ENCODE peak calls at places on chromosomes 4 and X, in seven cellular contexts. A is LoVo; O is pancreas; D is central memory CD4-positive, alpha-beta T cell; Q is DMS79; P is WERI-Rb-1; G is germinal center. N is an unnamed sample.

GRCh38 chr4:133160853-133161252 is 11.8 kb downstream of the PCDH10 start:
- DNase-seq in G (no peak), O (no peak), A (no peak), Q (no peak), D (no peak), P (no peak), N (no peak)

GRCh38 chr4:3687538-3687937 is 78.6 kb upstream of the ADRA2C start:
- DNase-seq in P (no peak), A (no peak), O (no peak), Q (no peak), D (no peak), G (no peak), N (no peak)

GRCh38 chr4:15469402-15470148 is at the start of gene CC2D2A:
- DNase-seq in P (peak; percentile 84), D (peak; percentile 7), A (no peak), Q (no peak), O (peak; percentile 32), G (no peak), N (peak; percentile 28)

GRCh38 chrX:105323951-105324350 is 103.5 kb upstream of the TEX13A start:
- DNase-seq in G (no peak), A (no peak), P (no peak), D (no peak), Q (no peak), O (no peak), N (peak; percentile 79)

GRCh38 chrX:47814853-47815252 is 21.8 kb upstream of the ZNF81 start:
- DNase-seq in D (no peak), G (no peak), A (no peak), O (no peak), P (no peak), Q (no peak), N (no peak)

GRCh38 chr4:38678078-38678477 is 14.1 kb downstream of the KLF3 start:
- DNase-seq in P (no peak), Q (no peak), G (no peak), A (no peak), O (no peak), D (no peak), N (no peak)

GRCh38 chr4:81335221-81335912 is 120.3 kb upstream of the PRKG2 start:
- DNase-seq in A (no peak), P (no peak), O (no peak), Q (no peak), G (no peak), D (no peak), N (no peak)

GRCh38 chrX:154457491-154458115 is 478 bp upstream of the PLXNA3 start:
- DNase-seq in G (peak; percentile 79), D (peak; percentile 67), Q (no peak), P (peak; percentile 67), A (peak; percentile 56), O (peak; percentile 42), N (peak; percentile 68)

GRCh38 chr4:151325320-151326246 is at the start of gene SH3D19:
- DNase-seq in O (peak; percentile 78), A (peak; percentile 83), Q (no peak), G (no peak), P (peak; percentile 94), D (no peak), N (peak; percentile 56)

GRCh38 chr4:111014537-111014936 is 391.7 kb upstream of the PITX2 start:
- DNase-seq in Q (no peak), D (no peak), A (no peak), O (no peak), P (no peak), G (no peak), N (no peak)

GRCh38 chrX:151151668-151152267 is 24.6 kb upstream of the GPR50 start:
- DNase-seq in P (peak; percentile 39), O (peak; percentile 23), Q (peak; percentile 2), D (peak; percentile 26), G (peak; percentile 19), A (peak; percentile 55), N (peak; percentile 46)

GRCh38 chr4:2352171-2352570 is 66.3 kb downstream of the ZFYVE28 start:
- DNase-seq in G (no peak), A (no peak), P (peak; percentile 5), D (no peak), O (peak; percentile 8), Q (no peak), N (no peak)

GRCh38 chr4:25532579-25532978 is 123.1 kb upstream of the SLC34A2 start:
- DNase-seq in D (no peak), Q (no peak), A (no peak), G (no peak), P (no peak), O (no peak), N (no peak)

GRCh38 chr4:189029961-189030360 is 890.7 kb downstream of the TRIML1 start:
- DNase-seq in D (no peak), A (no peak), Q (no peak), G (no peak), P (no peak), O (no peak), N (no peak)

GRCh38 chr4:45215976-45216542 is 489.7 kb upstream of the GNPDA2 start:
- DNase-seq in Q (no peak), A (no peak), O (no peak), G (no peak), P (no peak), D (no peak), N (no peak)

GRCh38 chr4:155353923-155354540 is 22.7 kb downstream of the MAP9 start:
- DNase-seq in D (no peak), Q (no peak), A (peak; percentile 64), P (peak; percentile 81), G (peak; percentile 17), O (peak; percentile 34), N (no peak)

GRCh38 chr4:74327751-74328150 is 19.5 kb downstream of the EPGN start:
- DNase-seq in O (no peak), A (no peak), G (no peak), Q (no peak), D (no peak), P (no peak), N (no peak)

GRCh38 chrX:68072016-68072415 is 361.3 kb downstream of the OPHN1 start:
- DNase-seq in G (no peak), D (no peak), A (no peak), O (no peak), Q (no peak), P (no peak), N (no peak)

GRCh38 chr4:10295326-10295725 is 161.9 kb downstream of the ZNF518B start:
- DNase-seq in D (no peak), Q (no peak), P (no peak), G (no peak), A (no peak), O (no peak), N (no peak)

GRCh38 chr4:29829067-29829466 is 891.1 kb upstream of the PCDH7 start:
- DNase-seq in Q (no peak), A (no peak), O (no peak), D (no peak), P (no peak), G (no peak), N (no peak)

GRCh38 chrX:110665636-110666035 is 130.0 kb downstream of the CHRDL1 start:
- DNase-seq in G (peak; percentile 2), O (peak; percentile 24), D (no peak), A (no peak), Q (peak; percentile 65), P (peak; percentile 57), N (peak; percentile 38)

GRCh38 chr4:186790630-186791029 is 67.0 kb upstream of the FAT1 start:
- DNase-seq in Q (no peak), D (no peak), O (no peak), G (no peak), A (no peak), P (no peak), N (no peak)

GRCh38 chr4:48651869-48652447 is 128.1 kb downstream of the FRYL start:
- DNase-seq in A (no peak), O (no peak), Q (no peak), D (no peak), P (no peak), G (no peak), N (no peak)

GRCh38 chrX:153504445-153505016 is 9.8 kb downstream of the BGN start:
- DNase-seq in Q (no peak), O (no peak), P (no peak), D (no peak), G (no peak), A (no peak), N (no peak)

GRCh38 chr4:140144937-140145336 is 9.0 kb downstream of the MAML3 start:
- DNase-seq in D (no peak), G (no peak), A (no peak), P (no peak), O (no peak), Q (no peak), N (no peak)

GRCh38 chr4:183469327-183469726 is 24.9 kb downstream of the CDKN2AIP start:
- DNase-seq in Q (no peak), O (no peak), D (no peak), P (no peak), A (peak; percentile 23), G (no peak), N (no peak)

GRCh38 chrX:10841579-10841978 is 221.2 kb upstream of the MID1 start:
- DNase-seq in P (no peak), A (no peak), G (no peak), D (no peak), O (no peak), Q (no peak), N (no peak)

GRCh38 chrX:19829817-19830216 is 57.6 kb downstream of the SH3KBP1 start:
- DNase-seq in Q (no peak), P (no peak), G (no peak), O (no peak), A (no peak), D (no peak), N (no peak)

GRCh38 chrX:53714580-53715335 is 28.2 kb upstream of the HUWE1 start:
- DNase-seq in Q (peak; percentile 42), O (peak; percentile 19), P (no peak), A (no peak), G (no peak), D (peak; percentile 70), N (peak; percentile 84)

GRCh38 chr4:6782846-6783110 is 251 bp downstream of the KIAA0232 start:
- DNase-seq in P (no peak), D (no peak), O (no peak), G (no peak), A (no peak), Q (no peak), N (no peak)

GRCh38 chr4:27357283-27357682 is 496.6 kb downstream of the STIM2 start:
- DNase-seq in G (no peak), P (no peak), O (no peak), D (no peak), Q (no peak), A (peak; percentile 8), N (no peak)

GRCh38 chr4:139761461-139761860 is 95.8 kb downstream of the MGST2 start:
- DNase-seq in G (peak; percentile 72), O (no peak), D (no peak), P (peak; percentile 77), A (no peak), Q (no peak), N (no peak)

GRCh38 chr4:163048447-163048846 is 118.2 kb downstream of the NAF1 start:
- DNase-seq in Q (no peak), O (peak; percentile 14), G (peak; percentile 20), P (peak; percentile 65), A (peak; percentile 20), D (no peak), N (peak; percentile 15)

GRCh38 chr4:142645478-142646108 is 200.5 kb downstream of the INPP4B start:
- DNase-seq in A (no peak), Q (no peak), O (no peak), G (no peak), D (no peak), P (no peak), N (no peak)